ENCODE peak calls at places on chromosome 20, in four cellular contexts. Z is activated naive CD4-positive, alpha-beta T cell; G is WTC11; M is Kasumi-1. E is an unnamed sample.

GRCh38 chr20:51313275-51313898 is 229.1 kb downstream of the NFATC2 start:
- DNase-seq in G (no peak), M (no peak), Z (no peak), E (no peak)

GRCh38 chr20:19794941-19795340 is 36.9 kb downstream of the RIN2 start:
- DNase-seq in G (no peak), M (no peak), Z (no peak), E (no peak)

GRCh38 chr20:44800398-44801046 is 9.8 kb downstream of the RIMS4 start:
- DNase-seq in G (peak; percentile 63), Z (no peak), M (no peak), E (peak; percentile 50)

GRCh38 chr20:42949865-42950264 is 239.8 kb downstream of the PTPRT start:
- DNase-seq in M (no peak), G (no peak), Z (no peak), E (no peak)

GRCh38 chr20:62667530-62668440 is 25.5 kb downstream of the SLCO4A1 start:
- DNase-seq in G (no peak), M (no peak), Z (no peak), E (no peak)

GRCh38 chr20:13468166-13468565 is 170.6 kb downstream of the TASP1 start:
- DNase-seq in Z (no peak), M (no peak), G (no peak), E (no peak)

GRCh38 chr20:62593616-62594015 is 48.7 kb upstream of the SLCO4A1 start:
- DNase-seq in M (no peak), G (no peak), Z (no peak), E (no peak)

GRCh38 chr20:31827059-31827458 is 7.9 kb downstream of the MYLK2 start:
- DNase-seq in Z (no peak), G (no peak), M (no peak), E (no peak)

GRCh38 chr20:48599106-48599747 is 228.6 kb downstream of the PREX1 start:
- DNase-seq in G (peak; percentile 4), Z (no peak), M (no peak), E (no peak)

GRCh38 chr20:15759546-15760216 is 813.6 kb downstream of the KIF16B start:
- DNase-seq in Z (no peak), M (no peak), G (no peak), E (no peak)

GRCh38 chr20:58127731-58128130 is 100.7 kb downstream of the ANKRD60 start:
- DNase-seq in G (no peak), M (no peak), Z (no peak), E (no peak)

GRCh38 chr20:62274332-62275262 is 28.2 kb upstream of the ADRM1 start:
- DNase-seq in M (no peak), G (no peak), Z (no peak), E (no peak)

E was measured in KBM-7.